ENCODE peak calls at places on chromosomes 1 and 21, in eight cellular contexts. W is heart left ventricle, K is uterus, M is fibroblast of the aortic adventitia, Q is PC-3, L is astrocyte, G is endodermal cell, F is colonic mucosa. J is an unnamed sample.

GRCh38 chr1:182279724-182280506 is 111.7 kb downstream of the GLUL start:
- DNase-seq in L (no peak), W (no peak), M (no peak), F (no peak), K (no peak), Q (no peak), G (peak), J (no peak)

GRCh38 chr1:1797731-1798341 is 19.6 kb upstream of the NADK start:
- DNase-seq in W (no peak), K (no peak), F (no peak), Q (no peak), M (no peak), L (no peak), G (no peak), J (no peak)

GRCh38 chr1:234985531-234986294 is 142.9 kb downstream of the TOMM20 start:
- DNase-seq in F (no peak), M (no peak), G (peak), L (no peak), K (no peak), Q (no peak), W (no peak), J (no peak)

GRCh38 chr1:185376840-185377635 is 60.0 kb upstream of the IVNS1ABP start:
- DNase-seq in W (peak), G (no peak), L (peak), Q (no peak), F (no peak), K (no peak), M (no peak), J (no peak)

GRCh38 chr1:20555025-20555757 is 2.8 kb downstream of the FAM43B start:
- DNase-seq in F (no peak), Q (peak), K (no peak), L (peak), G (no peak), W (peak), M (peak), J (no peak)

GRCh38 chr1:207815913-207816312 is 64.1 kb downstream of the CD46 start:
- DNase-seq in M (no peak), G (no peak), L (peak), Q (peak), K (no peak), F (no peak), W (no peak), J (no peak)

GRCh38 chr1:198125995-198126758 is 30.6 kb upstream of the NEK7 start:
- DNase-seq in W (no peak), L (peak), Q (peak), K (no peak), G (no peak), M (peak), F (no peak), J (no peak)

GRCh38 chr1:58848818-58849411 is 65.1 kb upstream of the JUN start:
- DNase-seq in W (peak), M (peak), Q (peak), F (peak), K (peak), G (peak), L (peak), J (no peak)

GRCh38 chr1:56330400-56331026 is 248.8 kb downstream of the PLPP3 start:
- DNase-seq in G (no peak), F (no peak), L (peak), M (peak), K (no peak), W (no peak), Q (peak), J (no peak)

GRCh38 chr1:79396901-79397300 is 390.4 kb upstream of the ADGRL4 start:
- DNase-seq in Q (no peak), G (no peak), M (no peak), L (no peak), W (no peak), F (no peak), K (no peak), J (no peak)

GRCh38 chr1:27031235-27032118 is 18.8 kb upstream of the TENT5B start:
- DNase-seq in Q (peak), M (peak), W (peak), F (peak), G (peak), K (peak), L (peak), J (no peak)

GRCh38 chr1:227901906-227902640 is 45.7 kb downstream of the WNT9A start:
- DNase-seq in L (peak), Q (peak), W (no peak), G (peak), K (no peak), M (no peak), F (no peak), J (no peak)

GRCh38 chr1:237041795-237042466 is at the start of gene RYR2:
- DNase-seq in M (no peak), W (peak), F (no peak), G (peak), L (no peak), Q (no peak), K (no peak), J (no peak)

GRCh38 chr21:44583800-44584147 is 3.4 kb upstream of the KRTAP10-5 start:
- DNase-seq in F (no peak), W (no peak), L (no peak), G (no peak), M (no peak), K (no peak), Q (peak), J (no peak)

GRCh38 chr1:89659322-89660061 is 26.6 kb downstream of the LRRC8C start:
- DNase-seq in F (no peak), W (no peak), M (no peak), G (no peak), L (no peak), K (no peak), Q (no peak), J (no peak)

GRCh38 chr1:36411674-36412648 is 14.3 kb upstream of the LSM10 start:
- DNase-seq in G (peak), L (peak), F (no peak), K (no peak), M (peak), W (no peak), Q (peak), J (no peak)

GRCh38 chr21:24025101-24025500 is 1582.2 kb downstream of the MRPL39 start:
- DNase-seq in K (no peak), W (no peak), L (no peak), M (no peak), G (no peak), Q (peak), F (no peak), J (no peak)

GRCh38 chr1:205965039-205965630 is 21.9 kb upstream of the SLC26A9 start:
- DNase-seq in W (no peak), L (no peak), F (no peak), G (no peak), Q (no peak), K (no peak), M (no peak), J (no peak)

GRCh38 chr1:201456499-201457309 is 12.3 kb downstream of the PHLDA3 start:
- DNase-seq in K (peak), G (peak), W (peak), M (peak), Q (peak), L (peak), F (peak), J (no peak)

GRCh38 chr1:17251699-17252376 is 2.9 kb downstream of the PADI3 start:
- DNase-seq in L (peak), W (no peak), G (no peak), K (no peak), Q (peak), M (no peak), F (no peak), J (no peak)

GRCh38 chr1:156658945-156659574 is 17.1 kb downstream of the BCAN start:
- DNase-seq in F (no peak), M (no peak), W (no peak), K (no peak), G (peak), L (no peak), Q (no peak), J (no peak)

GRCh38 chr1:36482724-36483388 is at the start of gene CSF3R:
- DNase-seq in W (no peak), L (no peak), Q (no peak), F (no peak), G (peak), K (no peak), M (no peak), J (no peak)

GRCh38 chr1:12052997-12053686 is 10.0 kb upstream of the TNFRSF8 start:
- DNase-seq in G (peak), W (peak), F (no peak), L (no peak), K (peak), M (peak), Q (no peak), J (no peak)

GRCh38 chr1:29516063-29516820 is 279.9 kb downstream of the PTPRU start:
- DNase-seq in F (no peak), G (no peak), M (no peak), K (no peak), W (no peak), L (no peak), Q (no peak), J (peak)

GRCh38 chr1:115065021-115065420 is 24.3 kb downstream of the TSPAN2 start:
- DNase-seq in G (no peak), Q (no peak), W (no peak), F (no peak), M (no peak), L (peak), K (no peak), J (no peak)

GRCh38 chr1:170864784-170865538 is 70.4 kb upstream of the MROH9 start:
- DNase-seq in F (no peak), G (no peak), M (peak), W (no peak), L (no peak), K (no peak), Q (no peak), J (no peak)

GRCh38 chr1:65825736-65826135 is 33.0 kb downstream of the PDE4B start:
- DNase-seq in L (peak), Q (peak), G (no peak), F (no peak), K (no peak), M (peak), W (no peak), J (no peak)

GRCh38 chr1:182259229-182259872 is 132.2 kb downstream of the GLUL start:
- DNase-seq in G (no peak), L (peak), Q (peak), K (no peak), W (peak), F (peak), M (peak), J (peak)

GRCh38 chr1:227793948-227794812 is 21.3 kb upstream of the PRSS38 start:
- DNase-seq in F (peak), L (peak), M (peak), Q (no peak), G (peak), K (peak), W (peak), J (no peak)

GRCh38 chr1:197862671-197863070 is 39.8 kb upstream of the C1orf53 start:
- DNase-seq in G (no peak), Q (peak), K (no peak), F (no peak), M (no peak), W (no peak), L (no peak), J (no peak)

GRCh38 chr1:112735752-112736151 is 20.6 kb upstream of the PPM1J start:
- DNase-seq in F (no peak), L (peak), W (no peak), K (no peak), Q (peak), M (peak), G (no peak), J (no peak)
- TF ChIP-seq CTCF in F (no peak), L (no peak), W (no peak), K (no peak), Q (no peak), M (no peak), G (no peak), J (no peak)

DNA sequence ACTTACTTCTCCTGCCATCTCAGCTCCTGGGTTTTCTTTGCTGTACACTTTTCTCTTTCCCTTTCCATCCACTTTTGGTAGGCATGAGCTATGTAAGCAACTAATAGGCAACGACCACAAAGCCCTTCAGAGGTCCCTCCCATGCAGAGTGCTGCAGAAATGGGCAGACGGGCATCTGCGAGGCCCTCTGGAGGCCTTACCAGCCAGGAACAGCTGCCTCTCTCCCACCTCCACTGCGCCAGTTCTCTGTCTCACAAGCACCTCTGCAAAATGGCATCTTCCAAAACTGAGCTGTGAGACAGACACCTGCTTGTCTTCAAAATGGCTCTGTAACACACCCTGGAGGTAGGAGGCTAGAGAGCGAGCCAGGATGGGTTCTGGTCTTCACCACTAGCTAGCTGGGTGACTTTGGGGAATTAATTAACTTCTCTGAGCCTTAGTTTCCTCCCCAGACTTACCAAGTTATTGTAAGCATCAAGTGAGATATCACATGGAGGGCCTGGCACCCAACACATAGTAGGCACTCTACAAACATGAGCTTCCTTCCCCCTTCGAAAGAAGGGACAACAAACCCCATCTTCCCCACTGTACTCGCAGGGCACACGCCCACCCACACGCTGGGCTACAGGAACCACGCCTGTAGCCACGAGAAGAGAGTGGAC is 62.0 kb downstream of the BCAR3 start:
- DNase-seq in G (no peak), W (no peak), L (no peak), Q (no peak), F (no peak), K (no peak), M (no peak), J (no peak)
- TF ChIP-seq CTCF in G (peak), W (no peak), L (no peak), Q (peak), F (no peak), K (no peak), M (no peak), J (no peak)

DNA sequence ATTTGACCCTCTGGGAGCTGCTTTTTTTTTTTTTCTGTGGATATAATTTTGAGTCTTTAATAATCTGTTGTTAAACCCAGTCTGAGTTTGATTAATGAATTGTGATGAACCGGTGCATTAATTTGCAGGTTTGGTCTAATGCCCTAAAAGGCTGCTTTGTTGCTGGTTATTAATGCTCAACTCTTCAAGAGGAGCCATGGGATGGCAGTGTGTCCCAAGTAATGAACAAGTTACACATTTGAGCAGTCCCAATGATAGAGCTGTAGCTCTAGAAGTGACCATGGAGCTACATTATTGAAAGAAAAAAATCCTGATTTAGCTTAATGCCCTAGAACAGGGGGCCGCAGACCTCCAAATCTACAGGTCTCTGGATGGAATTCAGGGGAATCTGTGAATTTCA is 53.1 kb downstream of the RWDD3 start:
- DNase-seq in W (no peak), K (no peak), L (no peak), F (no peak), Q (peak), M (no peak), G (no peak), J (no peak)
- TF ChIP-seq CTCF in W (no peak), K (no peak), L (no peak), F (no peak), Q (peak), M (no peak), G (peak), J (no peak)

DNA sequence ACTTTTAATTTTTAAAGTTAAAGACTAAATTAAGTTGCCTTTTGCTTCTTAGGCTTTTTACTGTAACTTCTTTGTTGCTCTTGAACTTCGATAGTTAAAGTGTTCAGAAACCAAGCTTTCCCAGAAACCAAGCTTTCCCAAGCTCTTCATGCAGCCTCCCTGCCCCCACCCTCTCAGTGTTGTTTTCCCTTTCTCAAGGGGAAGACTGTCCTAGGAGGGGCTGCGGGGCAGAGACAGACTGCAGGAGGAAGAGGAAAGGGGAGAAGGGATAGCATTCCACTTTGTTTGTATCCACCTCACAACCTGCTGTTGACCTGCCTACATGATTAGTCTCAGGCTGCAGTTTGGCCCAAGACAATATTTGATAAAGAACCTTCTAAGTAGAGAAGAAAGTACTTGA is 39.0 kb upstream of the DIPK1A start:
- DNase-seq in W (no peak), F (no peak), M (no peak), G (peak), Q (no peak), K (no peak), L (no peak), J (peak)
- TF ChIP-seq CTCF in W (no peak), F (no peak), M (no peak), G (no peak), Q (no peak), K (no peak), L (no peak), J (no peak)

GRCh38 chr21:26595971-26596370 is 22.9 kb upstream of the CYYR1 start:
- DNase-seq in G (no peak), L (no peak), W (no peak), Q (no peak), F (no peak), K (no peak), M (no peak), J (no peak)
- TF ChIP-seq CTCF in G (no peak), L (no peak), W (no peak), Q (no peak), F (no peak), K (no peak), M (no peak), J (no peak)

GRCh38 chr1:160704250-160704649 is 7.4 kb downstream of the CD48 start:
- DNase-seq in G (no peak), Q (no peak), L (no peak), W (no peak), M (no peak), F (no peak), K (no peak), J (no peak)
- TF ChIP-seq CTCF in G (no peak), Q (no peak), L (no peak), W (no peak), M (no peak), F (no peak), K (no peak), J (no peak)

DNA sequence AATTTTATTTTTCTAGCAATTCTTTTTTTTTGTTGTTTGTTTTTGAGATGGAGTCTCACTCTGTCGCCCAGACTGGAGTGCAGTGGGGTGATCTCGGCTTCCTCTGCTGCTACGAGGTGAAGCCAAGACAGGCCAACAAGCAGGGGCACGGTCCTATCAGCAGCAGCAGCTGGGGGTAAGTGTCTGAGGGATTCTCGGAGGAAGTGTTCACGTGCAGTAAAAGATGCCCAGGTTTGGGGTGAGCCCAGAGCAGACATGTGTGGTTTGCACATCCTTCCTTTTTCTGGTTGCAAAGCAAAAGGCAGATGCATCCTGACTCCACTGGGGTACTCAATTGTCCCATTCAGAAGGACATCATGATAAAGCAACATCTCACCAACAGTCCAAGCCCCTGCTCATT is 27.7 kb downstream of the PIGP start:
- DNase-seq in F (no peak), Q (no peak), M (no peak), K (no peak), G (no peak), L (no peak), W (no peak), J (no peak)
- TF ChIP-seq CTCF in F (no peak), Q (no peak), M (no peak), K (no peak), G (no peak), L (no peak), W (no peak), J (no peak)

GRCh38 chr21:42691901-42692559 is 38.6 kb downstream of the PDE9A start:
- DNase-seq in Q (no peak), K (no peak), W (no peak), G (no peak), F (no peak), L (no peak), M (no peak), J (no peak)
- TF ChIP-seq CTCF in Q (no peak), K (no peak), W (no peak), G (no peak), F (no peak), L (no peak), M (no peak), J (no peak)